ENCODE peak calls at places on chromosomes 3 and 15, in seven cellular contexts. One of them, this sample, is unnamed.

GRCh38 chr3:44076221-44076829 is 165.4 kb upstream of the TOPAZ1 start:
- DNase-seq in fibroblast of lung: no peak
- DNase-seq in GM23338: peak; percentile 28
- DNase-seq in foreskin fibroblast: no peak
- DNase-seq in ovary: no peak
- DNase-seq in endothelial cell: no peak
- DNase-seq in tibial nerve: no peak
- DNase-seq in this sample: no peak

GRCh38 chr3:47578691-47579632 is at the start of gene CSPG5:
- DNase-seq in ovary: peak; percentile 47
- DNase-seq in tibial nerve: no peak
- DNase-seq in foreskin fibroblast: no peak
- DNase-seq in endothelial cell: peak; percentile 35
- DNase-seq in GM23338: peak; percentile 59
- DNase-seq in fibroblast of lung: no peak
- DNase-seq in this sample: peak; percentile 19

GRCh38 chr3:67998222-67998760 is 343.9 kb upstream of the SUCLG2 start:
- DNase-seq in fibroblast of lung: no peak
- DNase-seq in tibial nerve: no peak
- DNase-seq in foreskin fibroblast: no peak
- DNase-seq in endothelial cell: no peak
- DNase-seq in GM23338: peak; percentile 45
- DNase-seq in ovary: no peak
- DNase-seq in this sample: no peak

GRCh38 chr3:73601476-73601875 is 23.3 kb downstream of the PDZRN3 start:
- DNase-seq in endothelial cell: no peak
- DNase-seq in foreskin fibroblast: no peak
- DNase-seq in fibroblast of lung: no peak
- DNase-seq in tibial nerve: no peak
- DNase-seq in ovary: no peak
- DNase-seq in GM23338: no peak
- DNase-seq in this sample: no peak

GRCh38 chr3:109640146-109640652 is 302.9 kb upstream of the DPPA4 start:
- DNase-seq in GM23338: no peak
- DNase-seq in ovary: no peak
- DNase-seq in fibroblast of lung: peak; percentile 21
- DNase-seq in tibial nerve: no peak
- DNase-seq in foreskin fibroblast: no peak
- DNase-seq in endothelial cell: no peak
- DNase-seq in this sample: no peak

GRCh38 chr3:157445897-157446296 is 9.2 kb downstream of the PTX3 start:
- DNase-seq in GM23338: no peak
- DNase-seq in endothelial cell: no peak
- DNase-seq in ovary: no peak
- DNase-seq in tibial nerve: no peak
- DNase-seq in fibroblast of lung: no peak
- DNase-seq in foreskin fibroblast: peak; percentile 65
- DNase-seq in this sample: no peak

GRCh38 chr3:132268956-132269355 is 48.3 kb upstream of the ACP3 start:
- DNase-seq in GM23338: peak; percentile 84
- DNase-seq in tibial nerve: no peak
- DNase-seq in fibroblast of lung: peak; percentile 28
- DNase-seq in foreskin fibroblast: no peak
- DNase-seq in ovary: no peak
- DNase-seq in endothelial cell: peak; percentile 26
- DNase-seq in this sample: no peak

GRCh38 chr3:37174532-37175126 is at the start of gene LRRFIP2:
- DNase-seq in ovary: no peak
- DNase-seq in tibial nerve: no peak
- DNase-seq in foreskin fibroblast: peak; percentile 56
- DNase-seq in fibroblast of lung: peak; percentile 90
- DNase-seq in GM23338: no peak
- DNase-seq in endothelial cell: no peak
- DNase-seq in this sample: no peak

GRCh38 chr3:126109146-126109859 is 25.4 kb upstream of the SLC41A3 start:
- DNase-seq in foreskin fibroblast: no peak
- DNase-seq in GM23338: no peak
- DNase-seq in ovary: peak; percentile 6
- DNase-seq in endothelial cell: no peak
- DNase-seq in tibial nerve: no peak
- DNase-seq in fibroblast of lung: no peak
- DNase-seq in this sample: peak; percentile 31

GRCh38 chr3:16917256-16917935 is 32.6 kb downstream of the PLCL2 start:
- DNase-seq in tibial nerve: no peak
- DNase-seq in endothelial cell: no peak
- DNase-seq in GM23338: no peak
- DNase-seq in foreskin fibroblast: peak; percentile 17
- DNase-seq in fibroblast of lung: peak; percentile 66
- DNase-seq in ovary: no peak
- DNase-seq in this sample: no peak

GRCh38 chr15:51076142-51076897 is 18.4 kb downstream of the TNFAIP8L3 start:
- DNase-seq in ovary: peak; percentile 46
- DNase-seq in endothelial cell: no peak
- DNase-seq in tibial nerve: no peak
- DNase-seq in fibroblast of lung: no peak
- DNase-seq in GM23338: no peak
- DNase-seq in foreskin fibroblast: no peak
- DNase-seq in this sample: no peak

GRCh38 chr3:107521466-107522059 is 1.2 kb upstream of the BBX start:
- DNase-seq in ovary: no peak
- DNase-seq in endothelial cell: no peak
- DNase-seq in tibial nerve: no peak
- DNase-seq in fibroblast of lung: no peak
- DNase-seq in foreskin fibroblast: no peak
- DNase-seq in GM23338: no peak
- DNase-seq in this sample: no peak

GRCh38 chr3:62169871-62170660 is 203.3 kb downstream of the FEZF2 start:
- DNase-seq in fibroblast of lung: peak; percentile 78
- DNase-seq in foreskin fibroblast: no peak
- DNase-seq in ovary: no peak
- DNase-seq in tibial nerve: no peak
- DNase-seq in GM23338: peak; percentile 45
- DNase-seq in endothelial cell: no peak
- DNase-seq in this sample: no peak

GRCh38 chr15:78681306-78682012 is 40.4 kb upstream of the CHRNB4 start:
- DNase-seq in foreskin fibroblast: no peak
- DNase-seq in fibroblast of lung: no peak
- DNase-seq in GM23338: no peak
- DNase-seq in tibial nerve: no peak
- DNase-seq in endothelial cell: no peak
- DNase-seq in ovary: no peak
- DNase-seq in this sample: no peak

GRCh38 chr15:77983708-77984445 is 93.6 kb downstream of the TBC1D2B start:
- DNase-seq in tibial nerve: no peak
- DNase-seq in endothelial cell: peak; percentile 3
- DNase-seq in fibroblast of lung: no peak
- DNase-seq in foreskin fibroblast: no peak
- DNase-seq in GM23338: peak; percentile 34
- DNase-seq in ovary: peak; percentile 47
- DNase-seq in this sample: no peak

GRCh38 chr15:93321881-93322282 is 232.9 kb upstream of the RGMA start:
- DNase-seq in ovary: no peak
- DNase-seq in GM23338: no peak
- DNase-seq in endothelial cell: no peak
- DNase-seq in tibial nerve: no peak
- DNase-seq in foreskin fibroblast: no peak
- DNase-seq in fibroblast of lung: peak; percentile 56
- DNase-seq in this sample: peak; percentile 50

GRCh38 chr15:80609512-80609946 is 85.6 kb upstream of the ABHD17C start:
- DNase-seq in endothelial cell: no peak
- DNase-seq in foreskin fibroblast: no peak
- DNase-seq in fibroblast of lung: peak; percentile 51
- DNase-seq in GM23338: no peak
- DNase-seq in tibial nerve: no peak
- DNase-seq in ovary: no peak
- DNase-seq in this sample: no peak

GRCh38 chr3:4981688-4982494 is 2.7 kb downstream of the BHLHE40 start:
- DNase-seq in foreskin fibroblast: peak; percentile 47
- DNase-seq in ovary: no peak
- DNase-seq in tibial nerve: peak; percentile 57
- DNase-seq in GM23338: peak; percentile 58
- DNase-seq in fibroblast of lung: peak; percentile 85
- DNase-seq in endothelial cell: peak; percentile 33
- DNase-seq in this sample: no peak

GRCh38 chr3:55662683-55663082 is 175.6 kb upstream of the WNT5A start:
- DNase-seq in fibroblast of lung: peak; percentile 81
- DNase-seq in ovary: no peak
- DNase-seq in foreskin fibroblast: peak; percentile 12
- DNase-seq in endothelial cell: no peak
- DNase-seq in tibial nerve: no peak
- DNase-seq in GM23338: no peak
- DNase-seq in this sample: no peak

GRCh38 chr3:58568572-58569286 is 8.5 kb downstream of the FAM107A start:
- DNase-seq in endothelial cell: peak; percentile 85
- DNase-seq in foreskin fibroblast: peak; percentile 56
- DNase-seq in tibial nerve: peak; percentile 94
- DNase-seq in GM23338: peak; percentile 81
- DNase-seq in fibroblast of lung: peak; percentile 39
- DNase-seq in ovary: peak; percentile 82
- DNase-seq in this sample: peak; percentile 91

GRCh38 chr15:73437541-73438109 is 5.3 kb upstream of the REC114 start:
- DNase-seq in endothelial cell: no peak
- DNase-seq in foreskin fibroblast: no peak
- DNase-seq in fibroblast of lung: no peak
- DNase-seq in tibial nerve: no peak
- DNase-seq in ovary: no peak
- DNase-seq in GM23338: no peak
- DNase-seq in this sample: no peak

GRCh38 chr3:66394261-66395249 is 106.3 kb downstream of the LRIG1 start:
- DNase-seq in GM23338: no peak
- DNase-seq in ovary: no peak
- DNase-seq in endothelial cell: no peak
- DNase-seq in foreskin fibroblast: no peak
- DNase-seq in fibroblast of lung: peak; percentile 93
- DNase-seq in tibial nerve: no peak
- DNase-seq in this sample: no peak

GRCh38 chr3:10707089-10707983 is 108.7 kb upstream of the SLC6A11 start:
- DNase-seq in ovary: no peak
- DNase-seq in fibroblast of lung: no peak
- DNase-seq in endothelial cell: peak; percentile 32
- DNase-seq in tibial nerve: no peak
- DNase-seq in GM23338: peak; percentile 67
- DNase-seq in foreskin fibroblast: no peak
- DNase-seq in this sample: no peak
- TF ChIP-seq CTCF in ovary: no peak
- TF ChIP-seq CTCF in fibroblast of lung: no peak
- TF ChIP-seq CTCF in endothelial cell: no peak
- TF ChIP-seq CTCF in tibial nerve: no peak
- TF ChIP-seq CTCF in GM23338: no peak
- TF ChIP-seq CTCF in foreskin fibroblast: no peak
- TF ChIP-seq CTCF in this sample: no peak

DNA sequence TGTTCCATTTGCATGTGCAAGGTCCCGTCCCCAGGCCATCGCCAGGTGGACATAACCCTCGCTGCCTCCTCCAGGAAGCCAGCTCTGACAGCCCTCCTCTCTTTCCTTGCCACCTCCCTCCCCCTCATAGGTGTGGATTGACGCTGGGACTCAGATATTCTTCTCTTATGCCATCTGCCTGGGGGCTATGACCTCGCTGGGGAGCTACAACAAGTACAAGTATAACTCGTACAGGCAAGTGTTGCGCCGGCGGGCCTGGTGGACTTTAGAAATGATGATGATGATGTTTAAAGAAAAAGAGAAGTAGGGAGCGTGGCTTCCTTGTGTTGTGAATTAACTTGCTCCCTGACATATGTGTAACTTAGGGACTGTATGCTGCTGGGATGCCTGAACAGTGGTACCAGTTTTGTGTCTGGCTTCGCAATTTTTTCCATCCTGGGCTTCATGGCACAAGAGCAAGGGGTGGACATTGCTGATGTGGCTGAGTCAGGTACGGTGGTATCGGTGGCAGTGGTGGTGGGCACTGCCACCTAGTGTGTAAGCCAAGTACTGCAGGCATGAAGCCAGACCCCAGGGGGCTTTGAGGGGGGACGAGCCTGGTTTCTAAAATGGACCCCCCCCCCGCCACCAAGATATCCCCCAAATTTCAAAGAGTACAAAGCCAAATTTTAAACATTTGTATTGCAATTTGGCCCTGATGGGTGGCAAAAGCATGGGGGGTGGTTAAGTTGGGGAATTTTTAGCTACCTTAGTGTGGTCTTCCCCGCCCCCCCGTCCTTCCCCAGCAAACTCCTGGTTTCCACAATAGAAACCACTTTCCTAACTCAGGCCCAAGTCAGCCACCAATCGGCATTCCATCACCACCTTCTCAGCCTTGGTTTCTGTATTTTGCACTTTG is 65.6 kb downstream of the SLC6A6 start:
- DNase-seq in fibroblast of lung: peak; percentile 32
- DNase-seq in GM23338: peak; percentile 55
- DNase-seq in foreskin fibroblast: no peak
- DNase-seq in endothelial cell: peak; percentile 61
- DNase-seq in ovary: peak; percentile 73
- DNase-seq in tibial nerve: peak; percentile 41
- DNase-seq in this sample: no peak
- TF ChIP-seq CTCF in fibroblast of lung: peak; percentile 83
- TF ChIP-seq CTCF in GM23338: peak; percentile 74
- TF ChIP-seq CTCF in foreskin fibroblast: peak; percentile 73
- TF ChIP-seq CTCF in endothelial cell: peak; percentile 88
- TF ChIP-seq CTCF in ovary: peak; percentile 87
- TF ChIP-seq CTCF in tibial nerve: peak; percentile 92
- TF ChIP-seq CTCF in this sample: peak; percentile 87

GRCh38 chr15:42491540-42492225 is 742 bp upstream of the ZNF106 start:
- DNase-seq in foreskin fibroblast: peak; percentile 24
- DNase-seq in tibial nerve: no peak
- DNase-seq in GM23338: no peak
- DNase-seq in fibroblast of lung: peak; percentile 79
- DNase-seq in endothelial cell: no peak
- DNase-seq in ovary: no peak
- DNase-seq in this sample: no peak

GRCh38 chr15:42493694-42494093 is 1.7 kb upstream of the SNAP23 start:
- DNase-seq in GM23338: no peak
- DNase-seq in endothelial cell: no peak
- DNase-seq in fibroblast of lung: no peak
- DNase-seq in tibial nerve: no peak
- DNase-seq in foreskin fibroblast: no peak
- DNase-seq in ovary: no peak
- DNase-seq in this sample: no peak

GRCh38 chr15:42494998-42495360 is 455 bp upstream of the SNAP23 start:
- DNase-seq in GM23338: peak; percentile 36
- DNase-seq in tibial nerve: peak; percentile 75
- DNase-seq in ovary: no peak
- DNase-seq in fibroblast of lung: peak; percentile 77
- DNase-seq in endothelial cell: peak; percentile 20
- DNase-seq in foreskin fibroblast: peak; percentile 61
- DNase-seq in this sample: no peak

GRCh38 chr15:42490246-42490742 is 647 bp downstream of the ZNF106 start:
- DNase-seq in tibial nerve: no peak
- DNase-seq in fibroblast of lung: no peak
- DNase-seq in endothelial cell: no peak
- DNase-seq in ovary: no peak
- DNase-seq in foreskin fibroblast: no peak
- DNase-seq in GM23338: no peak
- DNase-seq in this sample: no peak

GRCh38 chr15:42490743-42491539 is at the start of gene ZNF106:
- DNase-seq in GM23338: peak; percentile 96
- DNase-seq in foreskin fibroblast: peak; percentile 82
- DNase-seq in tibial nerve: peak; percentile 76
- DNase-seq in endothelial cell: peak; percentile 92
- DNase-seq in fibroblast of lung: peak; percentile 90
- DNase-seq in ovary: peak; percentile 92
- DNase-seq in this sample: peak; percentile 80
- TF ChIP-seq CTCF in GM23338: no peak
- TF ChIP-seq CTCF in foreskin fibroblast: no peak
- TF ChIP-seq CTCF in tibial nerve: no peak
- TF ChIP-seq CTCF in endothelial cell: no peak
- TF ChIP-seq CTCF in fibroblast of lung: peak; percentile 18
- TF ChIP-seq CTCF in ovary: no peak
- TF ChIP-seq CTCF in this sample: no peak

GRCh38 chr3:190984502-190985244 is 122.2 kb upstream of the GMNC start:
- DNase-seq in GM23338: no peak
- DNase-seq in foreskin fibroblast: no peak
- DNase-seq in endothelial cell: no peak
- DNase-seq in ovary: no peak
- DNase-seq in fibroblast of lung: no peak
- DNase-seq in tibial nerve: no peak
- DNase-seq in this sample: no peak
- TF ChIP-seq CTCF in GM23338: no peak
- TF ChIP-seq CTCF in foreskin fibroblast: no peak
- TF ChIP-seq CTCF in endothelial cell: no peak
- TF ChIP-seq CTCF in ovary: no peak
- TF ChIP-seq CTCF in fibroblast of lung: no peak
- TF ChIP-seq CTCF in tibial nerve: no peak
- TF ChIP-seq CTCF in this sample: no peak

This sample was measured in mesothelial cell of epicardium.